ENCODE peak calls at places on chromosome 16, in nine cellular contexts. One of them, this sample, is unnamed.

GRCh38 chr16:74073471-74073870 is 223.1 kb upstream of the PSMD7 start:
- DNase-seq in T-cell: no peak
- DNase-seq in epithelial cell of prostate: no peak
- DNase-seq in neural progenitor cell: no peak
- DNase-seq in endodermal cell: no peak
- DNase-seq in PC-3: no peak
- DNase-seq in stimulated activated naive CD8-positive, alpha-beta T cell treated with anti-CD3 and anti-CD28 coated beads, Interleukin-15, amount 100 ng/mL, for 72 hours: no peak
- DNase-seq in iris pigment epithelial cell: peak
- DNase-seq in MV-4-11: no peak
- DNase-seq in this sample: no peak

GRCh38 chr16:71230122-71230845 is at the start of gene HYDIN:
- DNase-seq in stimulated activated naive CD8-positive, alpha-beta T cell treated with anti-CD3 and anti-CD28 coated beads, Interleukin-15, amount 100 ng/mL, for 72 hours: peak
- DNase-seq in epithelial cell of prostate: peak
- DNase-seq in endodermal cell: peak
- DNase-seq in iris pigment epithelial cell: peak
- DNase-seq in T-cell: no peak
- DNase-seq in MV-4-11: no peak
- DNase-seq in PC-3: peak
- DNase-seq in neural progenitor cell: peak
- DNase-seq in this sample: no peak

GRCh38 chr16:12901204-12901596 is 198 bp upstream of the SHISA9 start:
- DNase-seq in epithelial cell of prostate: no peak
- DNase-seq in T-cell: no peak
- DNase-seq in PC-3: no peak
- DNase-seq in neural progenitor cell: peak
- DNase-seq in iris pigment epithelial cell: no peak
- DNase-seq in MV-4-11: no peak
- DNase-seq in stimulated activated naive CD8-positive, alpha-beta T cell treated with anti-CD3 and anti-CD28 coated beads, Interleukin-15, amount 100 ng/mL, for 72 hours: no peak
- DNase-seq in endodermal cell: peak
- DNase-seq in this sample: no peak

GRCh38 chr16:35187665-35188225 is 1728.3 kb downstream of the TP53TG3F start:
- DNase-seq in epithelial cell of prostate: no peak
- DNase-seq in neural progenitor cell: no peak
- DNase-seq in endodermal cell: no peak
- DNase-seq in stimulated activated naive CD8-positive, alpha-beta T cell treated with anti-CD3 and anti-CD28 coated beads, Interleukin-15, amount 100 ng/mL, for 72 hours: no peak
- DNase-seq in PC-3: no peak
- DNase-seq in iris pigment epithelial cell: no peak
- DNase-seq in MV-4-11: no peak
- DNase-seq in T-cell: no peak
- DNase-seq in this sample: no peak

GRCh38 chr16:15613676-15614075 is 29.3 kb downstream of the MARF1 start:
- DNase-seq in epithelial cell of prostate: no peak
- DNase-seq in T-cell: no peak
- DNase-seq in neural progenitor cell: no peak
- DNase-seq in iris pigment epithelial cell: no peak
- DNase-seq in endodermal cell: no peak
- DNase-seq in MV-4-11: no peak
- DNase-seq in PC-3: peak
- DNase-seq in stimulated activated naive CD8-positive, alpha-beta T cell treated with anti-CD3 and anti-CD28 coated beads, Interleukin-15, amount 100 ng/mL, for 72 hours: no peak
- DNase-seq in this sample: no peak

GRCh38 chr16:83539736-83540490 is 267.9 kb upstream of the HSBP1 start:
- DNase-seq in PC-3: no peak
- DNase-seq in stimulated activated naive CD8-positive, alpha-beta T cell treated with anti-CD3 and anti-CD28 coated beads, Interleukin-15, amount 100 ng/mL, for 72 hours: no peak
- DNase-seq in T-cell: no peak
- DNase-seq in endodermal cell: no peak
- DNase-seq in epithelial cell of prostate: no peak
- DNase-seq in neural progenitor cell: no peak
- DNase-seq in MV-4-11: no peak
- DNase-seq in iris pigment epithelial cell: no peak
- DNase-seq in this sample: no peak

GRCh38 chr16:48613061-48613957 is 3.3 kb upstream of the N4BP1 start:
- DNase-seq in PC-3: peak
- DNase-seq in endodermal cell: peak
- DNase-seq in T-cell: peak
- DNase-seq in epithelial cell of prostate: peak
- DNase-seq in neural progenitor cell: no peak
- DNase-seq in MV-4-11: peak
- DNase-seq in iris pigment epithelial cell: peak
- DNase-seq in stimulated activated naive CD8-positive, alpha-beta T cell treated with anti-CD3 and anti-CD28 coated beads, Interleukin-15, amount 100 ng/mL, for 72 hours: peak
- DNase-seq in this sample: peak

GRCh38 chr16:82924075-82924854 is 297.5 kb downstream of the CDH13 start:
- DNase-seq in T-cell: peak
- DNase-seq in MV-4-11: no peak
- DNase-seq in iris pigment epithelial cell: peak
- DNase-seq in endodermal cell: no peak
- DNase-seq in neural progenitor cell: no peak
- DNase-seq in PC-3: no peak
- DNase-seq in stimulated activated naive CD8-positive, alpha-beta T cell treated with anti-CD3 and anti-CD28 coated beads, Interleukin-15, amount 100 ng/mL, for 72 hours: no peak
- DNase-seq in epithelial cell of prostate: no peak
- DNase-seq in this sample: no peak

GRCh38 chr16:29925173-29925804 is 737 bp downstream of the KCTD13 start:
- DNase-seq in T-cell: no peak
- DNase-seq in stimulated activated naive CD8-positive, alpha-beta T cell treated with anti-CD3 and anti-CD28 coated beads, Interleukin-15, amount 100 ng/mL, for 72 hours: no peak
- DNase-seq in epithelial cell of prostate: no peak
- DNase-seq in MV-4-11: peak
- DNase-seq in iris pigment epithelial cell: peak
- DNase-seq in endodermal cell: peak
- DNase-seq in PC-3: no peak
- DNase-seq in neural progenitor cell: peak
- DNase-seq in this sample: no peak

GRCh38 chr16:9852003-9852402 is 330.2 kb downstream of the GRIN2A start:
- DNase-seq in stimulated activated naive CD8-positive, alpha-beta T cell treated with anti-CD3 and anti-CD28 coated beads, Interleukin-15, amount 100 ng/mL, for 72 hours: no peak
- DNase-seq in T-cell: no peak
- DNase-seq in iris pigment epithelial cell: no peak
- DNase-seq in epithelial cell of prostate: no peak
- DNase-seq in endodermal cell: no peak
- DNase-seq in PC-3: no peak
- DNase-seq in MV-4-11: no peak
- DNase-seq in neural progenitor cell: no peak
- DNase-seq in this sample: no peak

GRCh38 chr16:8623634-8624033 is 2.1 kb downstream of the METTL22 start:
- DNase-seq in stimulated activated naive CD8-positive, alpha-beta T cell treated with anti-CD3 and anti-CD28 coated beads, Interleukin-15, amount 100 ng/mL, for 72 hours: no peak
- DNase-seq in PC-3: peak
- DNase-seq in epithelial cell of prostate: no peak
- DNase-seq in iris pigment epithelial cell: peak
- DNase-seq in MV-4-11: no peak
- DNase-seq in neural progenitor cell: no peak
- DNase-seq in T-cell: no peak
- DNase-seq in endodermal cell: no peak
- DNase-seq in this sample: no peak

GRCh38 chr16:16861546-16861945 is 482.6 kb downstream of the NPIPA7 start:
- DNase-seq in iris pigment epithelial cell: peak
- DNase-seq in stimulated activated naive CD8-positive, alpha-beta T cell treated with anti-CD3 and anti-CD28 coated beads, Interleukin-15, amount 100 ng/mL, for 72 hours: peak
- DNase-seq in neural progenitor cell: peak
- DNase-seq in PC-3: peak
- DNase-seq in endodermal cell: peak
- DNase-seq in MV-4-11: peak
- DNase-seq in epithelial cell of prostate: no peak
- DNase-seq in T-cell: peak
- DNase-seq in this sample: peak

GRCh38 chr16:70529051-70529777 is 5.6 kb downstream of the SF3B3 start:
- DNase-seq in stimulated activated naive CD8-positive, alpha-beta T cell treated with anti-CD3 and anti-CD28 coated beads, Interleukin-15, amount 100 ng/mL, for 72 hours: no peak
- DNase-seq in epithelial cell of prostate: no peak
- DNase-seq in MV-4-11: peak
- DNase-seq in T-cell: no peak
- DNase-seq in neural progenitor cell: no peak
- DNase-seq in PC-3: peak
- DNase-seq in endodermal cell: no peak
- DNase-seq in iris pigment epithelial cell: peak
- DNase-seq in this sample: no peak

GRCh38 chr16:59058261-59058660 is 324.1 kb upstream of the GOT2 start:
- DNase-seq in T-cell: no peak
- DNase-seq in neural progenitor cell: no peak
- DNase-seq in MV-4-11: peak
- DNase-seq in stimulated activated naive CD8-positive, alpha-beta T cell treated with anti-CD3 and anti-CD28 coated beads, Interleukin-15, amount 100 ng/mL, for 72 hours: no peak
- DNase-seq in iris pigment epithelial cell: no peak
- DNase-seq in epithelial cell of prostate: no peak
- DNase-seq in PC-3: no peak
- DNase-seq in endodermal cell: no peak
- DNase-seq in this sample: no peak

This sample was measured in effector CD4-positive, alpha-beta T cell.